ENCODE peak calls at places on chromosome 11, in five cellular contexts. One of them, this sample, is unnamed.

GRCh38 chr11:73240190-73240781 is 22.2 kb downstream of the P2RY2 start:
- DNase-seq in AG10803: peak
- DNase-seq in right lobe of liver: peak
- DNase-seq in fibroblast of mammary gland: peak
- DNase-seq in foreskin fibroblast: peak
- DNase-seq in this sample: no peak

GRCh38 chr11:44813401-44813800 is 86.6 kb downstream of the TSPAN18 start:
- DNase-seq in foreskin fibroblast: no peak
- DNase-seq in fibroblast of mammary gland: no peak
- DNase-seq in right lobe of liver: no peak
- DNase-seq in AG10803: no peak
- DNase-seq in this sample: no peak

GRCh38 chr11:125242141-125242780 is 77.7 kb downstream of the PKNOX2 start:
- DNase-seq in foreskin fibroblast: no peak
- DNase-seq in fibroblast of mammary gland: no peak
- DNase-seq in AG10803: no peak
- DNase-seq in right lobe of liver: no peak
- DNase-seq in this sample: no peak

GRCh38 chr11:119892311-119892808 is 163.4 kb upstream of the NECTIN1 start:
- DNase-seq in right lobe of liver: no peak
- DNase-seq in fibroblast of mammary gland: no peak
- DNase-seq in AG10803: no peak
- DNase-seq in foreskin fibroblast: no peak
- DNase-seq in this sample: no peak

GRCh38 chr11:33325456-33325855 is 68.3 kb downstream of the HIPK3 start:
- DNase-seq in AG10803: peak
- DNase-seq in fibroblast of mammary gland: peak
- DNase-seq in right lobe of liver: no peak
- DNase-seq in foreskin fibroblast: no peak
- DNase-seq in this sample: no peak

GRCh38 chr11:67382481-67383136 is 9.2 kb upstream of the RAD9A start:
- DNase-seq in AG10803: peak
- DNase-seq in fibroblast of mammary gland: peak
- DNase-seq in foreskin fibroblast: peak
- DNase-seq in right lobe of liver: peak
- DNase-seq in this sample: peak

GRCh38 chr11:133399294-133399693 is 133.0 kb downstream of the OPCML start:
- DNase-seq in right lobe of liver: no peak
- DNase-seq in fibroblast of mammary gland: no peak
- DNase-seq in AG10803: no peak
- DNase-seq in foreskin fibroblast: no peak
- DNase-seq in this sample: no peak

GRCh38 chr11:64185323-64186204 is at the start of gene STIP1:
- DNase-seq in fibroblast of mammary gland: peak
- DNase-seq in right lobe of liver: peak
- DNase-seq in foreskin fibroblast: peak
- DNase-seq in AG10803: peak
- DNase-seq in this sample: peak

GRCh38 chr11:77046060-77046501 is 11.9 kb downstream of the B3GNT6 start:
- DNase-seq in fibroblast of mammary gland: peak
- DNase-seq in AG10803: no peak
- DNase-seq in foreskin fibroblast: no peak
- DNase-seq in right lobe of liver: peak
- DNase-seq in this sample: peak

GRCh38 chr11:9922806-9923205 is 258.9 kb downstream of the SWAP70 start:
- DNase-seq in fibroblast of mammary gland: no peak
- DNase-seq in AG10803: peak
- DNase-seq in right lobe of liver: no peak
- DNase-seq in foreskin fibroblast: no peak
- DNase-seq in this sample: no peak

GRCh38 chr11:20000393-20001134 is 159.7 kb downstream of the DBX1 start:
- DNase-seq in fibroblast of mammary gland: no peak
- DNase-seq in AG10803: no peak
- DNase-seq in right lobe of liver: no peak
- DNase-seq in foreskin fibroblast: no peak
- DNase-seq in this sample: no peak

GRCh38 chr11:32034149-32034548 is 56.7 kb upstream of the RCN1 start:
- DNase-seq in AG10803: peak
- DNase-seq in fibroblast of mammary gland: peak
- DNase-seq in foreskin fibroblast: peak
- DNase-seq in right lobe of liver: no peak
- DNase-seq in this sample: no peak

GRCh38 chr11:116579857-116580727 is 192.7 kb downstream of the BUD13 start:
- DNase-seq in AG10803: no peak
- DNase-seq in foreskin fibroblast: no peak
- DNase-seq in fibroblast of mammary gland: no peak
- DNase-seq in right lobe of liver: no peak
- DNase-seq in this sample: no peak

GRCh38 chr11:33920838-33921613 is 29.1 kb upstream of the LMO2 start:
- DNase-seq in AG10803: no peak
- DNase-seq in fibroblast of mammary gland: no peak
- DNase-seq in right lobe of liver: no peak
- DNase-seq in foreskin fibroblast: no peak
- DNase-seq in this sample: no peak

GRCh38 chr11:116386118-116386699 is 386.6 kb downstream of the BUD13 start:
- DNase-seq in fibroblast of mammary gland: no peak
- DNase-seq in foreskin fibroblast: no peak
- DNase-seq in AG10803: no peak
- DNase-seq in right lobe of liver: no peak
- DNase-seq in this sample: no peak

GRCh38 chr11:69584160-69584559 is 56.8 kb upstream of the CCND1 start:
- DNase-seq in fibroblast of mammary gland: no peak
- DNase-seq in right lobe of liver: no peak
- DNase-seq in AG10803: no peak
- DNase-seq in foreskin fibroblast: no peak
- DNase-seq in this sample: no peak

GRCh38 chr11:6474806-6475500 is 1.2 kb upstream of the TRIM3 start:
- DNase-seq in fibroblast of mammary gland: no peak
- DNase-seq in right lobe of liver: no peak
- DNase-seq in foreskin fibroblast: no peak
- DNase-seq in AG10803: no peak
- DNase-seq in this sample: no peak

GRCh38 chr11:65856689-65857499 is 1.1 kb downstream of the CFL1 start:
- DNase-seq in AG10803: peak
- DNase-seq in fibroblast of mammary gland: peak
- DNase-seq in right lobe of liver: peak
- DNase-seq in foreskin fibroblast: no peak
- DNase-seq in this sample: peak

GRCh38 chr11:82765466-82766034 is 31.9 kb upstream of the FAM181B start:
- DNase-seq in fibroblast of mammary gland: no peak
- DNase-seq in right lobe of liver: no peak
- DNase-seq in AG10803: no peak
- DNase-seq in foreskin fibroblast: no peak
- DNase-seq in this sample: no peak

GRCh38 chr11:62123669-62124185 is at the start of gene INCENP:
- DNase-seq in foreskin fibroblast: peak
- DNase-seq in fibroblast of mammary gland: peak
- DNase-seq in right lobe of liver: peak
- DNase-seq in AG10803: peak
- DNase-seq in this sample: peak

GRCh38 chr11:62127426-62127825 is 3.6 kb downstream of the INCENP start:
- DNase-seq in right lobe of liver: no peak
- DNase-seq in foreskin fibroblast: no peak
- DNase-seq in AG10803: no peak
- DNase-seq in fibroblast of mammary gland: no peak
- DNase-seq in this sample: no peak

GRCh38 chr11:62124186-62125113 is 639 bp downstream of the INCENP start:
- DNase-seq in right lobe of liver: peak
- DNase-seq in AG10803: peak
- DNase-seq in fibroblast of mammary gland: peak
- DNase-seq in foreskin fibroblast: no peak
- DNase-seq in this sample: no peak

GRCh38 chr11:62125881-62126280 is 2.1 kb downstream of the INCENP start:
- DNase-seq in AG10803: no peak
- DNase-seq in foreskin fibroblast: no peak
- DNase-seq in fibroblast of mammary gland: no peak
- DNase-seq in right lobe of liver: no peak
- DNase-seq in this sample: no peak

GRCh38 chr11:62125316-62125715 is 1.5 kb downstream of the INCENP start:
- DNase-seq in right lobe of liver: no peak
- DNase-seq in fibroblast of mammary gland: no peak
- DNase-seq in AG10803: no peak
- DNase-seq in foreskin fibroblast: no peak
- DNase-seq in this sample: no peak
- H3K4me3 ChIP-seq in right lobe of liver: peak
- H3K4me3 ChIP-seq in fibroblast of mammary gland: peak
- H3K4me3 ChIP-seq in AG10803: peak
- H3K4me3 ChIP-seq in foreskin fibroblast: peak
- H3K4me3 ChIP-seq in this sample: no peak

DNA sequence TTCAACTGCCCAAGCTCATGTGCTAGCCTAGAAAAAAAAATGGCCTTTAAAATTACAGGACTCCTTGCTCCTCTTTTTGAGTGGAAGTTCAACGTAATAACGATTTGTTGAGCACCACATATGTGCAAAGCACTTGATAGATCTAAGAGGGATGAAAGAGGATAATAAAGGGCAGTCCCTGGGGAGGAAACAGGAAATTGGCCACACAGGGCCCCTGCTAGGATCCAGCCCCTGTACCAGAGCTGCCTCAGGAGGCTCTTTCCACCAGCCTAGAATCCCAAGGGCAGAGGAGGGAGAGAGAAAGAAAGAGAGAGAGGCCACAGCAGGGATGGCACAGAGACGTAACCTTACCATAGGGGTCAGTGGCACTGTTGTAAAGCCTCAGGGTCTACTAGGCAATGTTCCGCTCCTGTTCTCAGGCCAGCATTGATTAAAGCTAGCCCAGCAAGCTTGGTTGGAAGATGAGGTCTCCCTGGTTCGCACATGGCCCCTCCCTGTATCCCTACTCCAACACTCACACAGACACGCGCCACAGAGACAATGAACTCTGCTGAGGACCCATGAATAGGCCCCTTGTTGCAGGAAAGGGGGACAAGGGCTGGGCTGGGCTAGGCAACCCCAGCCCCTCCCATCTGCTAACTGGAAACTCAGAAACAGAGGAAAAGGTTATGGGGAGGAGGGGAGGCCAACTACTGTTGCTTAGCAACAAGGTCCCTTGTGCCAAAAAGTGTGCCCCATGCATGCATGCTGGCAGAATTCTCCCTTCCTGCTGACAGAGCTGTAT is at the start of gene TMPRSS5:
- DNase-seq in right lobe of liver: no peak
- DNase-seq in AG10803: no peak
- DNase-seq in fibroblast of mammary gland: no peak
- DNase-seq in foreskin fibroblast: no peak
- DNase-seq in this sample: no peak
- H3K4me3 ChIP-seq in right lobe of liver: no peak
- H3K4me3 ChIP-seq in AG10803: no peak
- H3K4me3 ChIP-seq in fibroblast of mammary gland: no peak
- H3K4me3 ChIP-seq in foreskin fibroblast: no peak
- H3K4me3 ChIP-seq in this sample: no peak

GRCh38 chr11:35523351-35523768 is 2.1 kb downstream of the PAMR1 start:
- DNase-seq in AG10803: peak
- DNase-seq in foreskin fibroblast: no peak
- DNase-seq in right lobe of liver: no peak
- DNase-seq in fibroblast of mammary gland: peak
- DNase-seq in this sample: no peak
- H3K4me3 ChIP-seq in AG10803: peak
- H3K4me3 ChIP-seq in foreskin fibroblast: peak
- H3K4me3 ChIP-seq in right lobe of liver: no peak
- H3K4me3 ChIP-seq in fibroblast of mammary gland: peak
- H3K4me3 ChIP-seq in this sample: no peak

GRCh38 chr11:12196862-12197261 is 86.5 kb downstream of the MICAL2 start:
- DNase-seq in AG10803: no peak
- DNase-seq in fibroblast of mammary gland: no peak
- DNase-seq in right lobe of liver: no peak
- DNase-seq in foreskin fibroblast: no peak
- DNase-seq in this sample: no peak
- H3K4me3 ChIP-seq in AG10803: no peak
- H3K4me3 ChIP-seq in fibroblast of mammary gland: no peak
- H3K4me3 ChIP-seq in right lobe of liver: no peak
- H3K4me3 ChIP-seq in foreskin fibroblast: no peak
- H3K4me3 ChIP-seq in this sample: peak

GRCh38 chr11:2458321-2458720 is 13.5 kb downstream of the KCNQ1 start:
- DNase-seq in fibroblast of mammary gland: no peak
- DNase-seq in foreskin fibroblast: no peak
- DNase-seq in AG10803: no peak
- DNase-seq in right lobe of liver: no peak
- DNase-seq in this sample: no peak
- H3K4me3 ChIP-seq in fibroblast of mammary gland: no peak
- H3K4me3 ChIP-seq in foreskin fibroblast: no peak
- H3K4me3 ChIP-seq in AG10803: no peak
- H3K4me3 ChIP-seq in right lobe of liver: no peak
- H3K4me3 ChIP-seq in this sample: no peak

GRCh38 chr11:11733246-11733763 is 108.5 kb upstream of the USP47 start:
- DNase-seq in fibroblast of mammary gland: no peak
- DNase-seq in AG10803: no peak
- DNase-seq in right lobe of liver: no peak
- DNase-seq in foreskin fibroblast: no peak
- DNase-seq in this sample: no peak
- H3K4me3 ChIP-seq in fibroblast of mammary gland: no peak
- H3K4me3 ChIP-seq in AG10803: no peak
- H3K4me3 ChIP-seq in right lobe of liver: no peak
- H3K4me3 ChIP-seq in foreskin fibroblast: no peak
- H3K4me3 ChIP-seq in this sample: no peak

GRCh38 chr11:120969993-120970392 is 53.9 kb upstream of the TBCEL start:
- DNase-seq in AG10803: no peak
- DNase-seq in foreskin fibroblast: no peak
- DNase-seq in right lobe of liver: no peak
- DNase-seq in fibroblast of mammary gland: no peak
- DNase-seq in this sample: no peak
- H3K4me3 ChIP-seq in AG10803: no peak
- H3K4me3 ChIP-seq in foreskin fibroblast: no peak
- H3K4me3 ChIP-seq in right lobe of liver: no peak
- H3K4me3 ChIP-seq in fibroblast of mammary gland: no peak
- H3K4me3 ChIP-seq in this sample: no peak

DNA sequence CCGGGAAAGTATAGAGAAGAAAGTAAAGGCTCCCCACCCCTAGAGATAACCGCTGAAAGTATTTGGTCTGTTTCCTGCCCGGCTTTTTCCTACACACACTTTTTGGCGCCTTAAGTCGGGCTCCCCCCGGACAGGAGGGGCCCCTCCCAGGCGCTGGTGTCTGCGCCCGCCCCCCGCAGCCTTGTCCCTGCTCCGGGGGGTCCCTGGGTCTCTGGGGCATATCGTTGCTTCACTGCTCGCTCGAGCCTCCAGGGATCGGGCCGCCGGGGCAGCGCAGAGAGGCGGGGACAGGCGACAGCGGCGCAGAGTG is 928 bp upstream of the CRACR2B start:
- DNase-seq in right lobe of liver: no peak
- DNase-seq in fibroblast of mammary gland: no peak
- DNase-seq in foreskin fibroblast: no peak
- DNase-seq in AG10803: no peak
- DNase-seq in this sample: no peak
- H3K4me3 ChIP-seq in right lobe of liver: peak
- H3K4me3 ChIP-seq in fibroblast of mammary gland: no peak
- H3K4me3 ChIP-seq in foreskin fibroblast: no peak
- H3K4me3 ChIP-seq in AG10803: no peak
- H3K4me3 ChIP-seq in this sample: peak

GRCh38 chr11:43736502-43737193 is 56.1 kb downstream of the HSD17B12 start:
- DNase-seq in foreskin fibroblast: no peak
- DNase-seq in AG10803: peak
- DNase-seq in right lobe of liver: no peak
- DNase-seq in fibroblast of mammary gland: peak
- DNase-seq in this sample: no peak
- H3K4me3 ChIP-seq in foreskin fibroblast: peak
- H3K4me3 ChIP-seq in AG10803: peak
- H3K4me3 ChIP-seq in right lobe of liver: no peak
- H3K4me3 ChIP-seq in fibroblast of mammary gland: no peak
- H3K4me3 ChIP-seq in this sample: no peak

This sample was measured in CD8-positive, alpha-beta memory T cell.